ENCODE peak calls at places on chromosomes 6 and 20, in six cellular contexts. Y, H, A, I, P and M are unnamed samples.

GRCh38 chr20:52838510-52839241 is 133.5 kb upstream of the TSHZ2 start:
- DNase-seq in P (no peak), I (no peak), A (no peak), H (no peak), Y (no peak), M (no peak)

GRCh38 chr6:129578315-129578714 is 131.7 kb downstream of the ARHGAP18 start:
- DNase-seq in A (no peak), P (no peak), I (no peak), Y (no peak), H (no peak), M (no peak)

GRCh38 chr20:45325367-45325766 is 17.3 kb upstream of the MATN4 start:
- DNase-seq in H (no peak), Y (no peak), P (no peak), A (no peak), I (no peak), M (no peak)

GRCh38 chr6:26330835-26331808 is 33.9 kb upstream of the BTN3A2 start:
- DNase-seq in Y (peak; percentile 53), I (no peak), P (no peak), A (no peak), H (peak; percentile 58), M (peak; percentile 67)

GRCh38 chr6:119138906-119139541 is 60.6 kb upstream of the FAM184A start:
- DNase-seq in I (no peak), H (no peak), P (no peak), Y (peak; percentile 29), A (no peak), M (no peak)

GRCh38 chr6:44430322-44430721 is 42.8 kb downstream of the CDC5L start:
- DNase-seq in P (no peak), H (no peak), I (no peak), Y (peak; percentile 89), A (no peak), M (no peak)

GRCh38 chr20:22213271-22213670 is 371.1 kb downstream of the FOXA2 start:
- DNase-seq in Y (no peak), A (no peak), P (no peak), I (no peak), H (no peak), M (no peak)

GRCh38 chr20:36482044-36482473 is 59.3 kb upstream of the MYL9 start:
- DNase-seq in H (no peak), P (no peak), Y (no peak), A (no peak), I (no peak), M (no peak)

GRCh38 chr6:143755301-143755744 is 77.6 kb downstream of the PHACTR2 start:
- DNase-seq in A (peak; percentile 10), P (no peak), H (no peak), Y (peak; percentile 48), I (no peak), M (no peak)

GRCh38 chr20:47950103-47950502 is 164.8 kb upstream of the SULF2 start:
- DNase-seq in A (no peak), P (no peak), I (no peak), H (no peak), Y (peak; percentile 45), M (peak; percentile 80)

GRCh38 chr20:2751868-2752630 is 48.4 kb downstream of the CPXM1 start:
- DNase-seq in Y (no peak), P (no peak), H (peak; percentile 62), A (no peak), I (peak; percentile 63), M (no peak)

GRCh38 chr6:155528982-155529453 is 73.4 kb upstream of the NOX3 start:
- DNase-seq in H (no peak), P (no peak), Y (peak; percentile 98), I (peak; percentile 82), A (no peak), M (peak; percentile 80)

GRCh38 chr6:141140905-141141304 is 991.8 kb upstream of the GJE1 start:
- DNase-seq in I (no peak), Y (no peak), P (no peak), A (no peak), H (no peak), M (no peak)

GRCh38 chr20:5731753-5732366 is 18.3 kb upstream of the SHLD1 start:
- DNase-seq in P (no peak), Y (no peak), H (no peak), I (no peak), A (no peak), M (no peak)

GRCh38 chr6:524803-525202 is 132.1 kb downstream of the HUS1B start:
- DNase-seq in P (no peak), I (no peak), H (no peak), A (no peak), Y (peak; percentile 20), M (no peak)

GRCh38 chr20:17541996-17542395 is 10.8 kb upstream of the BFSP1 start:
- DNase-seq in A (no peak), I (no peak), Y (peak; percentile 87), P (no peak), H (no peak), M (peak; percentile 77)

GRCh38 chr6:151087861-151088598 is 151.7 kb upstream of the AKAP12 start:
- DNase-seq in I (no peak), H (no peak), P (no peak), Y (peak; percentile 98), A (no peak), M (no peak)

GRCh38 chr6:20056350-20056992 is 155.8 kb downstream of the MBOAT1 start:
- DNase-seq in P (no peak), A (peak; percentile 9), I (no peak), H (no peak), Y (peak; percentile 83), M (peak; percentile 68)

GRCh38 chr20:44081888-44082287 is 105.1 kb downstream of the JPH2 start:
- DNase-seq in H (no peak), I (peak; percentile 19), P (no peak), Y (no peak), A (no peak), M (no peak)

GRCh38 chr6:138493413-138493812 is 5.9 kb downstream of the NHSL1 start:
- DNase-seq in I (no peak), Y (peak; percentile 85), H (no peak), P (no peak), A (no peak), M (peak; percentile 90)

GRCh38 chr6:138492113-138492512 is 7.2 kb downstream of the NHSL1 start:
- DNase-seq in A (no peak), I (no peak), Y (no peak), P (no peak), H (no peak), M (no peak)

GRCh38 chr6:138494312-138494711 is 5.0 kb downstream of the NHSL1 start:
- DNase-seq in A (no peak), H (no peak), P (no peak), I (no peak), Y (no peak), M (no peak)

GRCh38 chr6:138491020-138491419 is 8.3 kb downstream of the NHSL1 start:
- DNase-seq in Y (peak; percentile 49), A (no peak), I (no peak), H (no peak), P (no peak), M (no peak)

DNA sequence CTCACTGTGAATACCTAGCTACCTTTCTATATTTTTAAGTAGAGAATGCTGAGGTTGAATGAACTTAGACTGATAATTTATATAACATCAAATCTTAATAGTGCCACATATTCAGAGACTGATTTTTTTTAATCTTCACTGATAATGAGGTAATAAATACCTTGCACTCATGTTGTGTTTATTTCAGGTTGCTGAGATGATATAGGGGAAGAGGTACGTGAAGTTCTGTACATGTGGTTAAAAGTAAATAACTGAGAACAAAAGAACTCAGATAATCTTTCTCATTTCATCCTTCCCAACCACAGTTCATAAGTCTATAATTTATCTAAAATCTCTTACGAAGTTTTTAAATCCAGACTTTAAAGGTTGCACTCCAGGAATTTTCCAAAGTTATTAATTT is 6.4 kb downstream of the NHSL1 start:
- DNase-seq in H (no peak), Y (no peak), I (no peak), P (no peak), A (no peak), M (no peak)
- H3K4me3 ChIP-seq in H (no peak overlapping the region), Y (no peak overlapping the region), I (no peak overlapping the region), P (no peak overlapping the region), A (no peak overlapping the region), M (no peak overlapping the region)

DNA sequence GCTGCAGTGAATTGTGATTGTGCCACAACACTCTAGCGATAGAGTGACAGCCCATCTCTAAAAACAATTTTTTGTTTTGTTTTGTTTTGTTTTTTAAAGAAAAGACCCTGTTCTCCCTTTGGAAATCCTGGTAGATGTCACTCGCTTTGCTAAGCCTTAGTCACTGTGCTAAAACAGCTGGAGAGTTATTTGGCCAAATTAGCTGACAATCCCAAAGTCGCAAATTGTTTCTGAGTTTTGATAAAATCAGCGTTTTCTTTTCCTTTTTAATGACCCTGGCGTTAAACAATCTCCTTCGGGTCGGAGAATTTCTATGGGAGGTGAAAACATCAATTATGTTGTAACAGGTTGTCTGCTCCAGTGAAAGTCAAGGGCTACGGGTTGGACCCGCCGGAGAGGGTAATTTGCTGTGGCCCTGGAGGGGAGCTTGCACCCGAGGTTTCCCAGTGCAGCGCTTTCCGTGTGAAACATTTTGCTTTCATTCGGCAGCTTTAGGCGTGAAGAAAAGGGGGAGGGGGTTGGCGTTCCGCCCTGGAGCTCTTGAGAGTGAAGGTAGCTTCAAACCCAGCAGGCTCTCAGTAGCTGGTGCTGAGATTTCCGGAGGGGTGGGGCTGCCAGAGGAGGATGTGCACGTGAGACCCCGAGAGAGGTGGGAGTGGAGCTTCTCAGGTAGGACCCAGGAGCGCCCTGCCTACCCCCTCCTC is 296.6 kb downstream of the PHACTR1 start:
- DNase-seq in P (peak; percentile 54), A (no peak), H (no peak), Y (peak; percentile 9), I (peak; percentile 77), M (no peak)
- H3K4me3 ChIP-seq in P (peak overlapping the region; percentile 96), A (peak overlapping the region; percentile 38), H (no peak overlapping the region), Y (peak overlapping the region; percentile 44), I (peak overlapping the region; percentile 66), M (no peak overlapping the region)

DNA sequence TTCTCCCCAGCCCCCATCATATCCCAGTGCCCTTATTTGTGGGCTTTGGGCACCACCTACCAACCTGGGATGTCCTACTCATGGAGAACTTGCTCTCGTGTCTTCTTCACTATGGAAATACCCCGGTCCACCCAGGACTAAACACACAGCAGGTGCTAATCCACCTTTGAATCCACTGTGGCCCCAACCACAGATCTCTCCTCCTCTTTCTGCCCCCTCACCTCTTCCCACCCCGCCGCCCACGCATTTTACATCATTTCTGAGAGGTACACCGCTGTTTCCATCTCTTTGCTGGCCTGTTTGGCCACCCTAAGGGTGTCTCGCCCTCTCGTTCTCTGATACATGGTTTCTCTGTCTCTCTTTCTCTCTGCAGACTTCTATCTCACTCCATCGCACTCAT is 82.5 kb upstream of the CTNNBL1 start:
- DNase-seq in H (no peak), P (no peak), I (no peak), A (no peak), Y (no peak), M (no peak)
- H3K4me3 ChIP-seq in H (no peak overlapping the region), P (no peak overlapping the region), I (no peak overlapping the region), A (no peak overlapping the region), Y (no peak overlapping the region), M (no peak overlapping the region)

DNA sequence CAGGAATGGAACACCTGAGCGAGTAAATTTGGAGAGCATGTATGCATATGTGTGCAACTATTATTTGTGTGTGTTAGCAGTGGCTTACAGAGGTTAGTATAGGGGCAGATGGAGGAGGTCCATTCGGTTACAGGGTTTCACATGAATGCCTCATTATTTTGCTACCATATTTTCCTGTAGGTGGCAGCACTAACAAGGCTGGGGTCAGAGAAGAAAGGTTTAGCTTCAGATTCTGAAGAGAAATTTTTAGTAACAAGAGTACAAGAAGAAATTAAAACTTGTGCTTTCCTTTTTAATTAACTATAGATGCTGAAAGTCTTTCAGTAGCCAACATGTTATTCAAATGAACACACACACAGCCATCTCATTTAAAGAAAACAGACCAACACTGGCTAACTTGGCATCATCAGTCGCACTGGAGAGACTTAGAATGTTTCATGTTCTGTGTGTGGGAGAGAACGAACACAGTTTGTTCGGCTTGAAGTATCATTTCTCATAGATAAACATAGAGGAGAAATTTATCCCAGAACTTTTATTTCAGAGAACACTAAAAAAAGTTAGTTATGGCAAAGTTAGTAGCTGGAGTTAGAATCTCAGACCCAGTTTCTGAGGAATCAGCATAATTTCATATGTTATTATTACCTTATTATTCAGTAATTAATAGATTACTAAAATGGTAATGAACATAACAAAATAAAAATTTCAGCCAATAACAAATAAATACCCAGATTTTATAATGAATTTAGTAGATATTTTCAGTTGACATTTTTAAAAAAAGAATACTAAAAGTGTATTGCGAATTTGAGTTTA is 314.0 kb upstream of the RSPO3 start:
- DNase-seq in I (no peak), P (no peak), Y (peak; percentile 80), A (peak; percentile 8), H (no peak), M (peak; percentile 56)
- H3K4me3 ChIP-seq in I (no peak overlapping the region), P (no peak overlapping the region), Y (no peak overlapping the region), A (no peak overlapping the region), H (no peak overlapping the region), M (no peak overlapping the region)